ENCODE peak calls at places on chromosomes 4 and X, in ten cellular contexts. R is tibial nerve, L is cardiac muscle cell, D is upper lobe of right lung, J is LNCaP clone FGC, A is pancreas, N is IMR-90, M is testis, T is lower lobe of right lung, Q is lung. F is an unnamed sample.

GRCh38 chr4:41212221-41213203 is 1.8 kb downstream of the APBB2 start:
- DNase-seq in R (no peak), L (peak), D (no peak), J (no peak), A (no peak), N (peak), M (peak), T (no peak), Q (peak), F (no peak)

GRCh38 chrX:13430136-13430827 is 110.4 kb upstream of the ATXN3L start:
- DNase-seq in R (no peak), L (no peak), D (no peak), J (no peak), A (no peak), N (peak), M (no peak), T (no peak), Q (no peak), F (no peak)

GRCh38 chrX:118251251-118251650 is 94.7 kb upstream of the WDR44 start:
- DNase-seq in R (no peak), L (no peak), D (no peak), J (no peak), A (no peak), N (peak), M (peak), T (no peak), Q (no peak), F (no peak)

GRCh38 chr4:172851534-172851933 is 317.1 kb upstream of the GALNT7 start:
- DNase-seq in R (no peak), L (no peak), D (no peak), J (no peak), A (no peak), N (peak), M (no peak), T (no peak), Q (no peak), F (no peak)

GRCh38 chr4:7103599-7104365 is 35.9 kb upstream of the GRPEL1 start:
- DNase-seq in R (peak), L (peak), D (peak), J (no peak), A (peak), N (peak), M (no peak), T (peak), Q (peak), F (no peak)

GRCh38 chrX:6460893-6461490 is 73.9 kb downstream of the VCX3A start:
- DNase-seq in R (no peak), L (no peak), D (no peak), J (no peak), A (no peak), N (no peak), M (no peak), T (no peak), Q (no peak), F (no peak)

GRCh38 chrX:151920101-151920500 is 7.4 kb downstream of the MAGEA4 start:
- DNase-seq in R (no peak), L (no peak), D (no peak), J (no peak), A (no peak), N (no peak), M (no peak), T (no peak), Q (no peak), F (no peak)

GRCh38 chrX:4550018-4550417 is 836.6 kb upstream of the PRKX start:
- DNase-seq in R (no peak), L (peak), D (no peak), J (no peak), A (no peak), N (no peak), M (peak), T (no peak), Q (no peak), F (no peak)

GRCh38 chrX:111719426-111720210 is 38.6 kb downstream of the ALG13 start:
- DNase-seq in R (no peak), L (no peak), D (no peak), J (no peak), A (no peak), N (peak), M (no peak), T (no peak), Q (no peak), F (no peak)

GRCh38 chrX:149248073-149248625 is 257.0 kb downstream of the IDS start:
- DNase-seq in R (no peak), L (no peak), D (no peak), J (no peak), A (no peak), N (no peak), M (no peak), T (no peak), Q (no peak), F (no peak)

GRCh38 chr4:123452585-123452984 is 56.0 kb downstream of the SPRY1 start:
- DNase-seq in R (peak), L (no peak), D (no peak), J (peak), A (no peak), N (peak), M (peak), T (peak), Q (peak), F (no peak)

GRCh38 chr4:163343604-163344146 is at the start of gene NPY5R:
- DNase-seq in R (no peak), L (peak), D (no peak), J (no peak), A (peak), N (no peak), M (peak), T (no peak), Q (no peak), F (no peak)

GRCh38 chr4:128345650-128346049 is 58.0 kb upstream of the PGRMC2 start:
- DNase-seq in R (no peak), L (no peak), D (no peak), J (no peak), A (no peak), N (no peak), M (no peak), T (no peak), Q (no peak), F (no peak)

GRCh38 chrX:102835504-102836146 is 101.4 kb upstream of the RAB40AL start:
- DNase-seq in R (no peak), L (peak), D (no peak), J (no peak), A (no peak), N (peak), M (peak), T (no peak), Q (no peak), F (no peak)

GRCh38 chrX:102899940-102900916 is 36.8 kb upstream of the RAB40AL start:
- DNase-seq in R (peak), L (peak), D (no peak), J (peak), A (peak), N (peak), M (peak), T (peak), Q (peak), F (no peak)

GRCh38 chr4:84389406-84389805 is 109.7 kb downstream of the NKX6-1 start:
- DNase-seq in R (no peak), L (no peak), D (no peak), J (no peak), A (no peak), N (no peak), M (no peak), T (no peak), Q (no peak), F (no peak)

GRCh38 chr4:101321481-101322042 is 25.8 kb downstream of the PPP3CA start:
- DNase-seq in R (no peak), L (no peak), D (no peak), J (no peak), A (no peak), N (no peak), M (no peak), T (no peak), Q (no peak), F (no peak)

GRCh38 chr4:63919636-63920365 is 489.4 kb downstream of the TECRL start:
- DNase-seq in R (no peak), L (no peak), D (no peak), J (no peak), A (no peak), N (no peak), M (no peak), T (no peak), Q (no peak), F (no peak)

GRCh38 chr4:46370531-46370930 is 19.4 kb downstream of the GABRA2 start:
- DNase-seq in R (no peak), L (no peak), D (no peak), J (no peak), A (no peak), N (no peak), M (no peak), T (no peak), Q (no peak), F (no peak)

GRCh38 chrX:82813671-82814078 is 694.4 kb upstream of the POU3F4 start:
- DNase-seq in R (no peak), L (no peak), D (no peak), J (peak), A (no peak), N (peak), M (no peak), T (no peak), Q (no peak), F (no peak)

GRCh38 chr4:92198711-92199110 is 105.1 kb upstream of the GRID2 start:
- DNase-seq in R (no peak), L (no peak), D (no peak), J (no peak), A (no peak), N (peak), M (no peak), T (no peak), Q (no peak), F (no peak)

GRCh38 chr4:3683744-3684421 is 82.3 kb upstream of the ADRA2C start:
- DNase-seq in R (no peak), L (no peak), D (peak), J (no peak), A (peak), N (no peak), M (no peak), T (peak), Q (no peak), F (peak)

GRCh38 chr4:83109480-83110221 is 4.9 kb downstream of the PLAC8 start:
- DNase-seq in R (no peak), L (peak), D (peak), J (no peak), A (peak), N (peak), M (peak), T (peak), Q (no peak), F (no peak)

GRCh38 chr4:139454646-139455045 is 725 bp downstream of the RAB33B start:
- DNase-seq in R (no peak), L (no peak), D (no peak), J (no peak), A (no peak), N (no peak), M (no peak), T (no peak), Q (no peak), F (no peak)

GRCh38 chrX:20267924-20268701 is 1.4 kb upstream of the RPS6KA3 start:
- DNase-seq in R (peak), L (peak), D (peak), J (no peak), A (peak), N (no peak), M (peak), T (peak), Q (peak), F (peak)
- TF ChIP-seq CTCF in R (no peak), L (no peak), D (no peak), J (no peak), A (no peak), N (no peak), M (no peak), T (no peak), Q (no peak), F (no peak)

DNA sequence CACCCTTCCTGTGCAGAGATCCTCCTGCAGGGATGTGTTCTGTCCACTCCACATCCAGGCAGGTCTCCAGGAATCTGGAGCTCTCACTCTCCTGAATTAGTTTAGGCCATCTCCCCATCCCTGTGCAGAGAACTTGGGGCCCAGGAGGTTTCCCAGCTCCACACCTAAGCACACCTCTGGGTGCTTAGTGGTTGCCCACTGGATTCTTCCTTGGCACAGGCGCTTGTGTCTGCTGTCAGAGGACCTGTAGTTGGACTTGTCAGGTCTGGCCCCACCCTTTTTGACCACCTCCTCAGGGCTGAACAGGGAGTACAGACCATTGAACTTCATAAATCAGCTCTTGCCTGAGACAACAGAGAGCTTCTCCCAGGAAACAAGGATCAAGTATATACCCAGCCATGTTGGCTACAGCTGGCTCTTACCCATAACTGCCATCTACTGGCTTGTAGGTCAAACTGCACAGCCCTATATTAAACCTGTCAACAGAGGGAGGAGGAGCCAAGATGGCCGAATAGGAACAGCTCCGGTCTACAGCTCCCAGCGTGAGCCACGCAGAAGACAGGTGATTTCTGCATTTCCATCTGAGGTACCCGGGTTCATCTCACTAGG is 275.5 kb downstream of the PPARGC1A start:
- DNase-seq in R (no peak), L (peak), D (no peak), J (peak), A (no peak), N (peak), M (peak), T (no peak), Q (no peak), F (no peak)
- TF ChIP-seq CTCF in R (no peak), L (peak), D (peak), J (peak), A (no peak), N (peak), M (peak), T (peak), Q (no peak), F (peak)

GRCh38 chr4:95120456-95120855 is 362.7 kb downstream of the BMPR1B start:
- DNase-seq in R (no peak), L (no peak), D (no peak), J (no peak), A (no peak), N (no peak), M (no peak), T (no peak), Q (no peak), F (no peak)

GRCh38 chr4:95129036-95129435 is 371.3 kb downstream of the BMPR1B start:
- DNase-seq in R (no peak), L (no peak), D (no peak), J (no peak), A (no peak), N (no peak), M (no peak), T (no peak), Q (no peak), F (no peak)

GRCh38 chr4:95122001-95122400 is 364.2 kb downstream of the BMPR1B start:
- DNase-seq in R (no peak), L (no peak), D (no peak), J (no peak), A (no peak), N (no peak), M (no peak), T (peak), Q (no peak), F (no peak)

GRCh38 chr4:95129708-95130343 is 372.1 kb downstream of the BMPR1B start:
- DNase-seq in R (peak), L (no peak), D (no peak), J (no peak), A (no peak), N (peak), M (no peak), T (no peak), Q (peak), F (no peak)

DNA sequence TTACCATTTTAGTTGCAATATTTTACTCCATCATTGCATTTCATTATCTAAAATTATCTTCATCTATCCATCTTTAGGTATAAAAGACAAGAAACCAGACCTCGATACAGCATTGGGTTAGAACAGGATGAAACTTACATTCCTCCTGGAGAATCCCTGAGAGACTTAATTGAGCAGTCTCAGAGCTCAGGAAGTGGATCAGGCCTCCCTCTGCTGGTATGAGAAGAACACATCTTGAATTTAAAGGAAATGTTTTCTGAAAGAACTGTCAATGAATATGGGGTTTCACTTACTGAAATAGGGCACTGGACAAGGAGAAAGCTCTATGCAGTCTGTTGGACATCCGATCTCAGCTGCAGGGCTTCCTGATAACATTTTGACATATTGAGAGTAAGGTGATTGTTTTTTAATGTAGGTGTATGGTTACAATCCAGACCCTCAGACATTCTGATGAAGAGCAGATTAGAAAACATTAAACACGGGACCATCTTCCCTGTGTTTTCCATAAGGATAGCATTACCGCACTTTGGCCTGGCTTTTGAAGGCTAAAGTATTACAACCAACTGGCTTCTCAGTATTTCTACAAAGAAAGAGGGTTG is 367.2 kb downstream of the BMPR1B start:
- DNase-seq in R (no peak), L (peak), D (no peak), J (peak), A (no peak), N (peak), M (peak), T (no peak), Q (no peak), F (no peak)
- TF ChIP-seq CTCF in R (peak), L (peak), D (peak), J (peak), A (peak), N (peak), M (peak), T (peak), Q (no peak), F (peak)

GRCh38 chrX:54043084-54043483 is 1.2 kb downstream of the PHF8 start:
- DNase-seq in R (no peak), L (no peak), D (no peak), J (no peak), A (no peak), N (no peak), M (no peak), T (no peak), Q (no peak), F (no peak)
- TF ChIP-seq CTCF in R (no peak), L (no peak), D (no peak), J (no peak), A (no peak), N (no peak), M (no peak), T (no peak), Q (no peak), F (no peak)

DNA sequence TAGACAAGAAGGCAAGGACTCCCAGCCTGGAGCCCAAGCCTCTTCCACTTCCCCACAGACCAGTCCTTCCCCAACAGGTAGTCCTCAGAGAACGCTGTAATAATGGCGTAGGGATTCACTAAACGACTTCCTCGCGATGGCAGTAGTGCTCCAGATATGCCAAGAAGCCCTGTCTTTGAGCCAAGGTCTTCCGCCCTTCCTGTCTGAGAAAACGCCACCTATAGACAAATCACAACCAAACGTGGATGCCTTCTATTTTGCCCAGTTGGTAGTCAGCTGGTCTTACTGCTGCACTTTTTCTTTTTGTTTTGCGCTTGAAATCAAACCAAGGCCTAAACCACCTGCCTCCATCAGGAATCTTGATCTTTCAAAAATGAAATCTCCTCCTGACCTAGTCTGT is 203.3 kb downstream of the OR13H1 start:
- DNase-seq in R (no peak), L (no peak), D (no peak), J (peak), A (no peak), N (peak), M (no peak), T (no peak), Q (peak), F (no peak)
- TF ChIP-seq CTCF in R (peak), L (no peak), D (no peak), J (peak), A (peak), N (peak), M (no peak), T (no peak), Q (peak), F (no peak)

GRCh38 chr4:174181827-174182226 is 101.6 kb downstream of the FBXO8 start:
- DNase-seq in R (no peak), L (no peak), D (no peak), J (no peak), A (no peak), N (no peak), M (no peak), T (no peak), Q (no peak), F (no peak)
- TF ChIP-seq CTCF in R (no peak), L (no peak), D (no peak), J (no peak), A (no peak), N (no peak), M (no peak), T (no peak), Q (no peak), F (peak)

F was measured in chondrocyte.